ENCODE peak calls at places on chromosomes 16 and 17, in nine cellular contexts. One of them, this sample, is unnamed.

GRCh38 chr17:946510-947236 is 32.9 kb downstream of the NXN start:
- DNase-seq in progenitor cell of endocrine pancreas: no peak
- DNase-seq in lower leg skin: no peak
- DNase-seq in AG04449: no peak
- DNase-seq in astrocyte of the hippocampus: no peak
- DNase-seq in stomach: no peak
- DNase-seq in Kasumi-1: no peak
- DNase-seq in heart right ventricle: no peak
- DNase-seq in midbrain: no peak
- DNase-seq in this sample: no peak

GRCh38 chr16:67481561-67482259 is 753 bp upstream of the ATP6V0D1 start:
- DNase-seq in progenitor cell of endocrine pancreas: no peak
- DNase-seq in lower leg skin: peak
- DNase-seq in AG04449: no peak
- DNase-seq in astrocyte of the hippocampus: peak
- DNase-seq in stomach: peak
- DNase-seq in Kasumi-1: peak
- DNase-seq in heart right ventricle: peak
- DNase-seq in midbrain: no peak
- DNase-seq in this sample: peak

GRCh38 chr17:39014044-39014794 is 47.0 kb upstream of the FBXO47 start:
- DNase-seq in progenitor cell of endocrine pancreas: no peak
- DNase-seq in lower leg skin: peak
- DNase-seq in AG04449: no peak
- DNase-seq in astrocyte of the hippocampus: peak
- DNase-seq in stomach: no peak
- DNase-seq in Kasumi-1: no peak
- DNase-seq in heart right ventricle: no peak
- DNase-seq in midbrain: no peak
- DNase-seq in this sample: no peak

GRCh38 chr17:81294512-81295030 is 536 bp downstream of the SLC38A10 start:
- DNase-seq in progenitor cell of endocrine pancreas: no peak
- DNase-seq in lower leg skin: no peak
- DNase-seq in AG04449: no peak
- DNase-seq in astrocyte of the hippocampus: peak
- DNase-seq in stomach: peak
- DNase-seq in Kasumi-1: peak
- DNase-seq in heart right ventricle: peak
- DNase-seq in midbrain: no peak
- DNase-seq in this sample: peak

GRCh38 chr16:84423416-84423837 is 55.1 kb downstream of the ATP2C2 start:
- DNase-seq in progenitor cell of endocrine pancreas: no peak
- DNase-seq in lower leg skin: no peak
- DNase-seq in AG04449: no peak
- DNase-seq in astrocyte of the hippocampus: peak
- DNase-seq in stomach: no peak
- DNase-seq in Kasumi-1: peak
- DNase-seq in heart right ventricle: no peak
- DNase-seq in midbrain: peak
- DNase-seq in this sample: peak

GRCh38 chr16:65621640-65622039 is 499.8 kb upstream of the CDH11 start:
- DNase-seq in progenitor cell of endocrine pancreas: no peak
- DNase-seq in lower leg skin: no peak
- DNase-seq in AG04449: no peak
- DNase-seq in astrocyte of the hippocampus: no peak
- DNase-seq in stomach: no peak
- DNase-seq in Kasumi-1: no peak
- DNase-seq in heart right ventricle: no peak
- DNase-seq in midbrain: no peak
- DNase-seq in this sample: no peak

GRCh38 chr16:77207029-77207428 is 7.8 kb downstream of the SYCE1L start:
- DNase-seq in progenitor cell of endocrine pancreas: no peak
- DNase-seq in lower leg skin: no peak
- DNase-seq in AG04449: no peak
- DNase-seq in astrocyte of the hippocampus: no peak
- DNase-seq in stomach: no peak
- DNase-seq in Kasumi-1: no peak
- DNase-seq in heart right ventricle: no peak
- DNase-seq in midbrain: no peak
- DNase-seq in this sample: no peak

GRCh38 chr16:73143681-73144370 is 95.9 kb upstream of the ZFHX3 start:
- DNase-seq in progenitor cell of endocrine pancreas: no peak
- DNase-seq in lower leg skin: no peak
- DNase-seq in AG04449: no peak
- DNase-seq in astrocyte of the hippocampus: peak
- DNase-seq in stomach: no peak
- DNase-seq in Kasumi-1: no peak
- DNase-seq in heart right ventricle: no peak
- DNase-seq in midbrain: no peak
- DNase-seq in this sample: no peak

GRCh38 chr17:4340914-4341615 is 25.4 kb downstream of the UBE2G1 start:
- DNase-seq in progenitor cell of endocrine pancreas: no peak
- DNase-seq in lower leg skin: no peak
- DNase-seq in AG04449: no peak
- DNase-seq in astrocyte of the hippocampus: no peak
- DNase-seq in stomach: no peak
- DNase-seq in Kasumi-1: no peak
- DNase-seq in heart right ventricle: no peak
- DNase-seq in midbrain: no peak
- DNase-seq in this sample: no peak

GRCh38 chr17:31609331-31609730 is 217.9 kb downstream of the RAB11FIP4 start:
- DNase-seq in progenitor cell of endocrine pancreas: no peak
- DNase-seq in lower leg skin: peak
- DNase-seq in AG04449: no peak
- DNase-seq in astrocyte of the hippocampus: no peak
- DNase-seq in stomach: no peak
- DNase-seq in Kasumi-1: no peak
- DNase-seq in heart right ventricle: no peak
- DNase-seq in midbrain: no peak
- DNase-seq in this sample: no peak

GRCh38 chr17:17017343-17018014 is 24.8 kb upstream of the MPRIP start:
- DNase-seq in progenitor cell of endocrine pancreas: no peak
- DNase-seq in lower leg skin: no peak
- DNase-seq in AG04449: no peak
- DNase-seq in astrocyte of the hippocampus: no peak
- DNase-seq in stomach: no peak
- DNase-seq in Kasumi-1: no peak
- DNase-seq in heart right ventricle: no peak
- DNase-seq in midbrain: no peak
- DNase-seq in this sample: no peak

GRCh38 chr17:82461827-82462524 is 3.4 kb downstream of the NARF start:
- DNase-seq in progenitor cell of endocrine pancreas: no peak
- DNase-seq in lower leg skin: no peak
- DNase-seq in AG04449: no peak
- DNase-seq in astrocyte of the hippocampus: no peak
- DNase-seq in stomach: peak
- DNase-seq in Kasumi-1: no peak
- DNase-seq in heart right ventricle: no peak
- DNase-seq in midbrain: no peak
- DNase-seq in this sample: no peak

GRCh38 chr17:19876524-19877161 is 8.9 kb upstream of the ULK2 start:
- DNase-seq in progenitor cell of endocrine pancreas: no peak
- DNase-seq in lower leg skin: peak
- DNase-seq in AG04449: no peak
- DNase-seq in astrocyte of the hippocampus: no peak
- DNase-seq in stomach: no peak
- DNase-seq in Kasumi-1: peak
- DNase-seq in heart right ventricle: peak
- DNase-seq in midbrain: peak
- DNase-seq in this sample: peak

GRCh38 chr17:39002991-39003715 is 36.0 kb upstream of the FBXO47 start:
- DNase-seq in progenitor cell of endocrine pancreas: no peak
- DNase-seq in lower leg skin: peak
- DNase-seq in AG04449: no peak
- DNase-seq in astrocyte of the hippocampus: no peak
- DNase-seq in stomach: peak
- DNase-seq in Kasumi-1: peak
- DNase-seq in heart right ventricle: peak
- DNase-seq in midbrain: no peak
- DNase-seq in this sample: peak

GRCh38 chr16:24580665-24581064 is 41.3 kb downstream of the RBBP6 start:
- DNase-seq in progenitor cell of endocrine pancreas: no peak
- DNase-seq in lower leg skin: no peak
- DNase-seq in AG04449: peak
- DNase-seq in astrocyte of the hippocampus: peak
- DNase-seq in stomach: no peak
- DNase-seq in Kasumi-1: no peak
- DNase-seq in heart right ventricle: no peak
- DNase-seq in midbrain: peak
- DNase-seq in this sample: no peak

GRCh38 chr17:31538080-31538762 is 146.7 kb downstream of the RAB11FIP4 start:
- DNase-seq in progenitor cell of endocrine pancreas: no peak
- DNase-seq in lower leg skin: no peak
- DNase-seq in AG04449: no peak
- DNase-seq in astrocyte of the hippocampus: peak
- DNase-seq in stomach: no peak
- DNase-seq in Kasumi-1: no peak
- DNase-seq in heart right ventricle: no peak
- DNase-seq in midbrain: no peak
- DNase-seq in this sample: no peak

GRCh38 chr17:50511058-50511457 is 2.8 kb downstream of the MYCBPAP start:
- DNase-seq in progenitor cell of endocrine pancreas: no peak
- DNase-seq in lower leg skin: no peak
- DNase-seq in AG04449: no peak
- DNase-seq in astrocyte of the hippocampus: no peak
- DNase-seq in stomach: no peak
- DNase-seq in Kasumi-1: no peak
- DNase-seq in heart right ventricle: no peak
- DNase-seq in midbrain: no peak
- DNase-seq in this sample: peak

GRCh38 chr16:49622084-49622390 is 233.9 kb downstream of the ZNF423 start:
- DNase-seq in progenitor cell of endocrine pancreas: no peak
- DNase-seq in lower leg skin: peak
- DNase-seq in AG04449: no peak
- DNase-seq in astrocyte of the hippocampus: no peak
- DNase-seq in stomach: no peak
- DNase-seq in Kasumi-1: no peak
- DNase-seq in heart right ventricle: no peak
- DNase-seq in midbrain: no peak
- DNase-seq in this sample: no peak

GRCh38 chr17:7557825-7558543 is 566 bp upstream of the TNFSF13 start:
- DNase-seq in progenitor cell of endocrine pancreas: no peak
- DNase-seq in lower leg skin: peak
- DNase-seq in AG04449: no peak
- DNase-seq in astrocyte of the hippocampus: peak
- DNase-seq in stomach: peak
- DNase-seq in Kasumi-1: peak
- DNase-seq in heart right ventricle: peak
- DNase-seq in midbrain: peak
- DNase-seq in this sample: peak

GRCh38 chr17:46121841-46122485 is 71.3 kb downstream of the KANSL1 start:
- DNase-seq in progenitor cell of endocrine pancreas: no peak
- DNase-seq in lower leg skin: no peak
- DNase-seq in AG04449: no peak
- DNase-seq in astrocyte of the hippocampus: no peak
- DNase-seq in stomach: no peak
- DNase-seq in Kasumi-1: no peak
- DNase-seq in heart right ventricle: no peak
- DNase-seq in midbrain: no peak
- DNase-seq in this sample: no peak

GRCh38 chr16:87790278-87791023 is 24.7 kb upstream of the KLHDC4 start:
- DNase-seq in progenitor cell of endocrine pancreas: no peak
- DNase-seq in lower leg skin: no peak
- DNase-seq in AG04449: no peak
- DNase-seq in astrocyte of the hippocampus: peak
- DNase-seq in stomach: peak
- DNase-seq in Kasumi-1: no peak
- DNase-seq in heart right ventricle: peak
- DNase-seq in midbrain: no peak
- DNase-seq in this sample: no peak

GRCh38 chr16:50166511-50167500 is 13.7 kb downstream of the TENT4B start:
- DNase-seq in progenitor cell of endocrine pancreas: no peak
- DNase-seq in lower leg skin: no peak
- DNase-seq in AG04449: no peak
- DNase-seq in astrocyte of the hippocampus: no peak
- DNase-seq in stomach: no peak
- DNase-seq in Kasumi-1: no peak
- DNase-seq in heart right ventricle: no peak
- DNase-seq in midbrain: no peak
- DNase-seq in this sample: peak

GRCh38 chr16:969508-970378 is 1.0 kb downstream of the LMF1 start:
- DNase-seq in progenitor cell of endocrine pancreas: no peak
- DNase-seq in lower leg skin: no peak
- DNase-seq in AG04449: no peak
- DNase-seq in astrocyte of the hippocampus: peak
- DNase-seq in stomach: no peak
- DNase-seq in Kasumi-1: peak
- DNase-seq in heart right ventricle: peak
- DNase-seq in midbrain: no peak
- DNase-seq in this sample: no peak

GRCh38 chr17:76262732-76263344 is 2.3 kb upstream of the UBALD2 start:
- DNase-seq in progenitor cell of endocrine pancreas: no peak
- DNase-seq in lower leg skin: no peak
- DNase-seq in AG04449: no peak
- DNase-seq in astrocyte of the hippocampus: peak
- DNase-seq in stomach: peak
- DNase-seq in Kasumi-1: peak
- DNase-seq in heart right ventricle: no peak
- DNase-seq in midbrain: no peak
- DNase-seq in this sample: peak

GRCh38 chr16:2048116-2048543 is 345 bp downstream of the TSC2 start:
- DNase-seq in progenitor cell of endocrine pancreas: no peak
- DNase-seq in lower leg skin: no peak
- DNase-seq in AG04449: no peak
- DNase-seq in astrocyte of the hippocampus: no peak
- DNase-seq in stomach: no peak
- DNase-seq in Kasumi-1: no peak
- DNase-seq in heart right ventricle: no peak
- DNase-seq in midbrain: no peak
- DNase-seq in this sample: no peak

GRCh38 chr16:56534847-56535383 is 15.1 kb upstream of the BBS2 start:
- DNase-seq in progenitor cell of endocrine pancreas: no peak
- DNase-seq in lower leg skin: peak
- DNase-seq in AG04449: no peak
- DNase-seq in astrocyte of the hippocampus: no peak
- DNase-seq in stomach: no peak
- DNase-seq in Kasumi-1: no peak
- DNase-seq in heart right ventricle: no peak
- DNase-seq in midbrain: no peak
- DNase-seq in this sample: no peak

GRCh38 chr17:71632328-71632727 is 488.5 kb upstream of the SOX9 start:
- DNase-seq in progenitor cell of endocrine pancreas: no peak
- DNase-seq in lower leg skin: no peak
- DNase-seq in AG04449: no peak
- DNase-seq in astrocyte of the hippocampus: peak
- DNase-seq in stomach: no peak
- DNase-seq in Kasumi-1: no peak
- DNase-seq in heart right ventricle: no peak
- DNase-seq in midbrain: no peak
- DNase-seq in this sample: no peak

This sample was measured in NB4.